ENCODE peak calls at places on chromosomes 2 and 18, in six cellular contexts. One of them, this sample, is unnamed.

GRCh38 chr2:28271231-28271913 is 121.3 kb upstream of the FOSL2 start:
- DNase-seq in AG09319: no peak
- DNase-seq in naive thymus-derived CD8-positive, alpha-beta T cell: no peak
- DNase-seq in AG20443: no peak
- DNase-seq in mammary epithelial cell: no peak
- DNase-seq in A172: no peak
- DNase-seq in this sample: no peak

GRCh38 chr2:234178309-234179030 is 128.0 kb downstream of the SPP2 start:
- DNase-seq in AG09319: no peak
- DNase-seq in naive thymus-derived CD8-positive, alpha-beta T cell: no peak
- DNase-seq in mammary epithelial cell: peak
- DNase-seq in AG20443: no peak
- DNase-seq in A172: peak
- DNase-seq in this sample: peak

GRCh38 chr2:231359484-231359883 is 36.0 kb upstream of the B3GNT7 start:
- DNase-seq in mammary epithelial cell: no peak
- DNase-seq in naive thymus-derived CD8-positive, alpha-beta T cell: no peak
- DNase-seq in AG09319: no peak
- DNase-seq in A172: no peak
- DNase-seq in AG20443: no peak
- DNase-seq in this sample: no peak

GRCh38 chr2:19839438-19839837 is 62.3 kb downstream of the TTC32 start:
- DNase-seq in AG20443: no peak
- DNase-seq in AG09319: no peak
- DNase-seq in naive thymus-derived CD8-positive, alpha-beta T cell: no peak
- DNase-seq in mammary epithelial cell: no peak
- DNase-seq in A172: no peak
- DNase-seq in this sample: no peak

GRCh38 chr2:207854484-207855386 is 85.0 kb upstream of the FZD5 start:
- DNase-seq in AG20443: no peak
- DNase-seq in mammary epithelial cell: no peak
- DNase-seq in AG09319: no peak
- DNase-seq in naive thymus-derived CD8-positive, alpha-beta T cell: no peak
- DNase-seq in A172: peak
- DNase-seq in this sample: peak

GRCh38 chr2:120716641-120717585 is 18.8 kb upstream of the GLI2 start:
- DNase-seq in AG20443: no peak
- DNase-seq in mammary epithelial cell: no peak
- DNase-seq in A172: no peak
- DNase-seq in AG09319: no peak
- DNase-seq in naive thymus-derived CD8-positive, alpha-beta T cell: no peak
- DNase-seq in this sample: no peak

GRCh38 chr18:62759704-62760402 is 44.5 kb downstream of the PHLPP1 start:
- DNase-seq in naive thymus-derived CD8-positive, alpha-beta T cell: no peak
- DNase-seq in mammary epithelial cell: peak
- DNase-seq in AG09319: no peak
- DNase-seq in A172: peak
- DNase-seq in AG20443: peak
- DNase-seq in this sample: peak

GRCh38 chr18:61551586-61551985 is 218.4 kb downstream of the CDH20 start:
- DNase-seq in mammary epithelial cell: peak
- DNase-seq in AG09319: peak
- DNase-seq in naive thymus-derived CD8-positive, alpha-beta T cell: no peak
- DNase-seq in A172: peak
- DNase-seq in AG20443: peak
- DNase-seq in this sample: peak

GRCh38 chr2:214376631-214377624 is 33.9 kb upstream of the VWC2L start:
- DNase-seq in A172: no peak
- DNase-seq in AG09319: no peak
- DNase-seq in AG20443: no peak
- DNase-seq in mammary epithelial cell: peak
- DNase-seq in naive thymus-derived CD8-positive, alpha-beta T cell: no peak
- DNase-seq in this sample: peak

GRCh38 chr18:59265246-59266018 is 7.8 kb downstream of the RAX start:
- DNase-seq in naive thymus-derived CD8-positive, alpha-beta T cell: no peak
- DNase-seq in A172: no peak
- DNase-seq in AG20443: peak
- DNase-seq in AG09319: no peak
- DNase-seq in mammary epithelial cell: no peak
- DNase-seq in this sample: no peak

GRCh38 chr2:129354662-129355061 is 624.8 kb upstream of the RAB6C start:
- DNase-seq in AG09319: no peak
- DNase-seq in mammary epithelial cell: no peak
- DNase-seq in A172: no peak
- DNase-seq in AG20443: no peak
- DNase-seq in naive thymus-derived CD8-positive, alpha-beta T cell: no peak
- DNase-seq in this sample: no peak

GRCh38 chr2:191386938-191387536 is 141.8 kb downstream of the MYO1B start:
- DNase-seq in naive thymus-derived CD8-positive, alpha-beta T cell: no peak
- DNase-seq in AG09319: peak
- DNase-seq in AG20443: peak
- DNase-seq in mammary epithelial cell: peak
- DNase-seq in A172: peak
- DNase-seq in this sample: peak

GRCh38 chr2:43539436-43539835 is 56.4 kb downstream of the THADA start:
- DNase-seq in mammary epithelial cell: no peak
- DNase-seq in AG20443: no peak
- DNase-seq in A172: no peak
- DNase-seq in AG09319: no peak
- DNase-seq in naive thymus-derived CD8-positive, alpha-beta T cell: no peak
- DNase-seq in this sample: no peak

GRCh38 chr2:219010162-219010756 is 17.0 kb upstream of the CRYBA2 start:
- DNase-seq in mammary epithelial cell: no peak
- DNase-seq in AG20443: no peak
- DNase-seq in A172: peak
- DNase-seq in naive thymus-derived CD8-positive, alpha-beta T cell: no peak
- DNase-seq in AG09319: no peak
- DNase-seq in this sample: no peak

GRCh38 chr2:197297262-197297661 is 13.3 kb downstream of the ANKRD44 start:
- DNase-seq in AG20443: no peak
- DNase-seq in AG09319: no peak
- DNase-seq in naive thymus-derived CD8-positive, alpha-beta T cell: no peak
- DNase-seq in A172: no peak
- DNase-seq in mammary epithelial cell: no peak
- DNase-seq in this sample: no peak

GRCh38 chr2:628651-629050 is 48.6 kb downstream of the TMEM18 start:
- DNase-seq in naive thymus-derived CD8-positive, alpha-beta T cell: no peak
- DNase-seq in mammary epithelial cell: peak
- DNase-seq in AG09319: no peak
- DNase-seq in A172: no peak
- DNase-seq in AG20443: no peak
- DNase-seq in this sample: peak

GRCh38 chr2:111633643-111634042 is 250.3 kb downstream of the ANAPC1 start:
- DNase-seq in naive thymus-derived CD8-positive, alpha-beta T cell: no peak
- DNase-seq in A172: no peak
- DNase-seq in AG20443: no peak
- DNase-seq in mammary epithelial cell: no peak
- DNase-seq in AG09319: no peak
- DNase-seq in this sample: no peak

GRCh38 chr2:105415007-105415406 is 16.2 kb upstream of the FHL2 start:
- DNase-seq in AG20443: no peak
- DNase-seq in AG09319: no peak
- DNase-seq in A172: no peak
- DNase-seq in mammary epithelial cell: no peak
- DNase-seq in naive thymus-derived CD8-positive, alpha-beta T cell: no peak
- DNase-seq in this sample: no peak

GRCh38 chr2:160289803-160290202 is 89.7 kb upstream of the ITGB6 start:
- DNase-seq in A172: no peak
- DNase-seq in mammary epithelial cell: no peak
- DNase-seq in naive thymus-derived CD8-positive, alpha-beta T cell: no peak
- DNase-seq in AG20443: peak
- DNase-seq in AG09319: peak
- DNase-seq in this sample: no peak

GRCh38 chr2:221429741-221430491 is 142.2 kb downstream of the EPHA4 start:
- DNase-seq in AG20443: peak
- DNase-seq in A172: no peak
- DNase-seq in AG09319: no peak
- DNase-seq in mammary epithelial cell: peak
- DNase-seq in naive thymus-derived CD8-positive, alpha-beta T cell: no peak
- DNase-seq in this sample: peak

GRCh38 chr18:55353806-55354205 is 234.2 kb downstream of the TCF4 start:
- DNase-seq in AG09319: no peak
- DNase-seq in mammary epithelial cell: no peak
- DNase-seq in naive thymus-derived CD8-positive, alpha-beta T cell: no peak
- DNase-seq in A172: no peak
- DNase-seq in AG20443: peak
- DNase-seq in this sample: no peak